ENCODE peak calls at places on chromosomes 2 and 18, in nine cellular contexts. N, L, A, Q, K, E, P, B and R are unnamed samples.

GRCh38 chr2:127676906-127677305 is 1.6 kb upstream of the LIMS2 start:
- ATAC-seq in P (no peak), Q (no peak), A (no peak), E (no peak), L (no peak), B (no peak), N (no peak), K (peak), R (no peak)

GRCh38 chr2:181176540-181176939 is 196.1 kb downstream of the UBE2E3 start:
- ATAC-seq in L (no peak), A (no peak), E (no peak), N (no peak), K (no peak), P (no peak), B (no peak), Q (no peak), R (no peak)

GRCh38 chr2:207506426-207506825 is 23.3 kb upstream of the CREB1 start:
- ATAC-seq in B (no peak), K (no peak), L (no peak), E (peak), Q (no peak), A (no peak), N (no peak), P (peak), R (no peak)

GRCh38 chr2:232577841-232578240 is 27.4 kb downstream of the EIF4E2 start:
- ATAC-seq in A (no peak), E (no peak), B (no peak), L (no peak), Q (no peak), P (no peak), K (no peak), N (no peak), R (no peak)

GRCh38 chr18:3305933-3306332 is 44.0 kb downstream of the MYL12B start:
- ATAC-seq in N (no peak), P (peak), E (peak), K (no peak), Q (no peak), L (no peak), A (no peak), B (no peak), R (peak)

GRCh38 chr2:182901748-182902147 is 35.3 kb upstream of the FRZB start:
- ATAC-seq in L (no peak), A (peak), N (peak), Q (no peak), E (no peak), K (no peak), B (no peak), P (no peak), R (no peak)

GRCh38 chr2:1632006-1632348 is 112.3 kb downstream of the PXDN start:
- ATAC-seq in K (peak), E (no peak), P (no peak), B (peak), N (no peak), A (no peak), L (no peak), Q (no peak), R (peak)

GRCh38 chr2:76498387-76498786 is 787.7 kb upstream of the GCFC2 start:
- ATAC-seq in N (no peak), A (no peak), E (no peak), L (no peak), K (no peak), Q (no peak), P (no peak), B (no peak), R (no peak)

GRCh38 chr18:23822590-23823385 is 133.5 kb downstream of the LAMA3 start:
- ATAC-seq in K (no peak), E (no peak), Q (no peak), B (no peak), N (no peak), P (no peak), A (no peak), L (no peak), R (no peak)

GRCh38 chr2:226792155-226792871 is 7.3 kb downstream of the IRS1 start:
- ATAC-seq in B (no peak), K (peak), A (no peak), P (no peak), E (no peak), Q (no peak), L (no peak), N (no peak), R (no peak)

GRCh38 chr2:120489023-120489422 is 143.1 kb downstream of the INHBB start:
- ATAC-seq in B (no peak), Q (no peak), L (no peak), E (no peak), K (no peak), N (peak), A (no peak), P (no peak), R (no peak)

GRCh38 chr18:5456577-5457466 is 87.0 kb downstream of the EPB41L3 start:
- ATAC-seq in A (no peak), K (peak), E (peak), P (peak), N (peak), L (peak), Q (peak), B (peak), R (peak)

GRCh38 chr2:125280276-125280675 is 1255.2 kb downstream of the CNTNAP5 start:
- ATAC-seq in N (no peak), Q (no peak), P (no peak), E (no peak), L (no peak), A (no peak), B (peak), K (no peak), R (no peak)

GRCh38 chr2:64634338-64635267 is 19.1 kb downstream of the SERTAD2 start:
- ATAC-seq in P (no peak), B (peak), E (no peak), A (no peak), N (no peak), Q (no peak), K (no peak), L (no peak), R (no peak)

GRCh38 chr2:158006961-158007664 is 94.6 kb upstream of the UPP2 start:
- ATAC-seq in K (peak), P (no peak), N (peak), L (no peak), Q (peak), E (peak), A (peak), B (peak), R (no peak)

GRCh38 chr2:66362651-66363050 is 72.3 kb upstream of the MEIS1 start:
- ATAC-seq in B (no peak), A (no peak), N (no peak), E (no peak), Q (no peak), P (no peak), K (no peak), L (no peak), R (no peak)